ENCODE peak calls at places on chromosomes 2 and 18, in five cellular contexts. X is glutamatergic neuron; F is cerebellar cortex; B is hypothalamus; I is activated T-helper 1 cell treated with anti-CD3 and anti-CD28 coated beads, Interleukin-12 subunit alpha, Interleukin-12 subunit beta, Interleukin-2, Interleukin-4 antibody, amounts not matched to agents 30 ng/mL and 10 ng/mL and 1 ng/mL, durations not matched to agents 14 hours and 24 hours and 36 hours. R is an unnamed sample.
A peak's percentile ranks its signal among the peaks of the same experiment; 100 is the strongest.

GRCh38 chr2:2331905-2332280 is 818 bp upstream of the MYT1L start:
- DNase-seq in B (no peak), I (no peak), X (peak; percentile 87), F (peak; percentile 93), R (peak; percentile 94)

GRCh38 chr2:238895361-238895882 is 47.5 kb downstream of the TWIST2 start:
- DNase-seq in F (no peak), B (no peak), X (no peak), I (no peak), R (no peak)

GRCh38 chr2:182615036-182615435 is 101.0 kb upstream of the DNAJC10 start:
- DNase-seq in F (no peak), I (no peak), X (no peak), B (no peak), R (no peak)

GRCh38 chr2:84495539-84496146 is 20.7 kb upstream of the DNAH6 start:
- DNase-seq in X (no peak), B (no peak), F (peak; percentile 71), I (peak; percentile 16), R (no peak)

GRCh38 chr2:201058914-201059313 is 12.6 kb downstream of the HYCC2 start:
- DNase-seq in I (no peak), F (no peak), X (no peak), B (no peak), R (no peak)

GRCh38 chr2:53403836-53404413 is 363.7 kb upstream of the CHAC2 start:
- DNase-seq in X (no peak), F (no peak), I (no peak), B (no peak), R (no peak)

GRCh38 chr2:86087936-86088850 is 17.5 kb downstream of the POLR1A start:
- DNase-seq in I (no peak), F (no peak), X (no peak), B (no peak), R (no peak)

GRCh38 chr2:166125557-166125956 is 2.3 kb downstream of the SCN1A start:
- DNase-seq in F (peak; percentile 28), I (no peak), B (no peak), X (no peak), R (no peak)

GRCh38 chr2:13652531-13653313 is 936.0 kb downstream of the TRIB2 start:
- DNase-seq in I (no peak), F (no peak), B (no peak), X (no peak), R (no peak)

GRCh38 chr18:78736015-78736690 is 243.5 kb upstream of the SALL3 start:
- DNase-seq in B (no peak), X (no peak), F (no peak), I (no peak), R (no peak)

GRCh38 chr2:61658841-61659780 is 121.0 kb upstream of the XPO1 start:
- DNase-seq in I (no peak), F (peak; percentile 43), B (no peak), X (no peak), R (no peak)

GRCh38 chr2:157559061-157559460 is 69.6 kb downstream of the ACVR1C start:
- DNase-seq in I (no peak), X (no peak), F (no peak), B (no peak), R (no peak)

GRCh38 chr18:48157956-48158355 is 227.5 kb upstream of the SMAD2 start:
- DNase-seq in X (no peak), F (no peak), B (no peak), I (no peak), R (peak; percentile 5)

GRCh38 chr2:231297108-231297908 is 98.2 kb upstream of the B3GNT7 start:
- DNase-seq in F (peak; percentile 80), B (peak; percentile 74), I (peak; percentile 9), X (peak; percentile 77), R (peak; percentile 96)

GRCh38 chr2:176491172-176491904 is 222.1 kb downstream of the MTX2 start:
- DNase-seq in F (no peak), I (no peak), B (no peak), X (no peak), R (peak; percentile 70)

GRCh38 chr2:115757286-115757685 is 1314.8 kb downstream of the DPP10 start:
- DNase-seq in X (no peak), I (no peak), B (no peak), F (no peak), R (peak; percentile 26)

GRCh38 chr2:215529271-215529670 is 93.4 kb upstream of the FN1 start:
- DNase-seq in B (no peak), X (no peak), F (no peak), I (no peak), R (no peak)

GRCh38 chr2:9311488-9311887 is 104.9 kb downstream of the ASAP2 start:
- DNase-seq in F (peak; percentile 89), X (no peak), B (peak; percentile 25), I (no peak), R (peak; percentile 73)